ENCODE peak calls at places on chromosomes 7 and 10, in four cellular contexts. U is ovary, L is NCI-H510A treated with DMSO at 0.1 percent for 48 hours, I is NCI-H1417. P is an unnamed sample.

GRCh38 chr7:156892086-156892800 is 740 bp downstream of the LMBR1 start:
- DNase-seq in I (peak), U (peak), L (peak), P (peak)

GRCh38 chr7:39651262-39651661 is 27.9 kb downstream of the RALA start:
- DNase-seq in U (no peak), L (no peak), I (no peak), P (no peak)

GRCh38 chr7:123054357-123055133 is 59.0 kb upstream of the TAS2R16 start:
- DNase-seq in I (no peak), L (no peak), U (no peak), P (no peak)

GRCh38 chr10:3261921-3262320 is 89.3 kb upstream of the PITRM1 start:
- DNase-seq in I (no peak), L (no peak), U (no peak), P (no peak)

GRCh38 chr7:158265743-158266080 is 321.9 kb downstream of the PTPRN2 start:
- DNase-seq in U (no peak), I (no peak), L (no peak), P (no peak)

GRCh38 chr7:26112341-26112740 is 39.7 kb upstream of the NFE2L3 start:
- DNase-seq in I (no peak), U (no peak), L (no peak), P (no peak)

GRCh38 chr10:45602082-45602730 is 70.4 kb downstream of the ZFAND4 start:
- DNase-seq in U (no peak), I (no peak), L (no peak), P (no peak)

GRCh38 chr10:95181731-95182130 is 12.3 kb upstream of the ACSM6 start:
- DNase-seq in L (no peak), I (no peak), U (no peak), P (no peak)

GRCh38 chr10:6738464-6738824 is 158.4 kb upstream of the PRKCQ start:
- DNase-seq in L (no peak), I (no peak), U (no peak), P (no peak)

P was measured in HuH-7.